ENCODE peak calls at places on chromosomes 3 and 15, in four cellular contexts. W is spleen, J is transverse colon, L is psoas muscle. B is an unnamed sample. For H3K4me1, the result is how much of the 10 kb centered on the place peaks cover.

GRCh38 chr3:134347516-134347915 is 26.7 kb downstream of the AMOTL2 start:
- DNase-seq in W (peak), J (peak), L (peak), B (no peak)

GRCh38 chr3:66673305-66673704 is 172.5 kb upstream of the LRIG1 start:
- DNase-seq in W (no peak), J (no peak), L (no peak), B (no peak)

GRCh38 chr3:131356006-131356405 is 25.6 kb upstream of the NUDT16 start:
- DNase-seq in W (no peak), J (no peak), L (no peak), B (no peak)

GRCh38 chr3:111968319-111969059 is 10.3 kb upstream of the ABHD10 start:
- DNase-seq in W (no peak), J (no peak), L (no peak), B (no peak)

GRCh38 chr15:73244333-73244732 is 124.4 kb downstream of the HCN4 start:
- DNase-seq in W (no peak), J (no peak), L (no peak), B (no peak)

GRCh38 chr3:50050361-50050760 is 38.4 kb upstream of the RBM5 start:
- DNase-seq in W (no peak), J (no peak), L (no peak), B (no peak)

GRCh38 chr3:85304360-85304964 is 345.7 kb downstream of the CADM2 start:
- DNase-seq in W (no peak), J (no peak), L (no peak), B (no peak)

GRCh38 chr3:36944012-36944640 is 728 bp downstream of the TRANK1 start:
- DNase-seq in W (peak), J (peak), L (peak), B (peak)

GRCh38 chr15:66674756-66675155 is 27.3 kb upstream of the SMAD6 start:
- DNase-seq in W (no peak), J (peak), L (no peak), B (no peak)

GRCh38 chr15:90209591-90209990 is 8.5 kb downstream of the SEMA4B start:
- DNase-seq in W (no peak), J (no peak), L (no peak), B (peak)

GRCh38 chr3:169722715-169723114 is 42.1 kb downstream of the TERC start:
- DNase-seq in W (no peak), J (no peak), L (no peak), B (no peak)

GRCh38 chr3:83523470-83524073 is 1435.2 kb upstream of the CADM2 start:
- DNase-seq in W (no peak), J (peak), L (no peak), B (no peak)

GRCh38 chr3:23459915-23460546 is 256.9 kb downstream of the UBE2E2 start:
- DNase-seq in W (no peak), J (no peak), L (no peak), B (no peak)

GRCh38 chr3:74423867-74424266 is 190.6 kb downstream of the CNTN3 start:
- DNase-seq in W (no peak), J (no peak), L (no peak), B (no peak)

GRCh38 chr3:170542704-170543103 is 43.2 kb downstream of the SLC7A14 start:
- DNase-seq in W (no peak), J (no peak), L (no peak), B (no peak)

GRCh38 chr3:46566040-46566631 is at the start of gene LRRC2:
- DNase-seq in W (peak), J (peak), L (peak), B (peak)

GRCh38 chr3:16243706-16244490 is 20.8 kb downstream of the DPH3 start:
- DNase-seq in W (no peak), J (no peak), L (peak), B (no peak)

GRCh38 chr3:112814256-112814655 is 32.4 kb downstream of the CD200R1L start:
- DNase-seq in W (no peak), J (no peak), L (no peak), B (no peak)

GRCh38 chr3:141268791-141269190 is 37.2 kb downstream of the PXYLP1 start:
- DNase-seq in W (no peak), J (no peak), L (no peak), B (no peak)

GRCh38 chr3:377158-377561 is 180.6 kb downstream of the CHL1 start:
- DNase-seq in W (no peak), J (no peak), L (no peak), B (no peak)

GRCh38 chr3:126031981-126032471 is 51.9 kb downstream of the SLC41A3 start:
- DNase-seq in W (no peak), J (no peak), L (no peak), B (no peak)

GRCh38 chr3:140091143-140091542 is 156.2 kb downstream of the CLSTN2 start:
- DNase-seq in W (no peak), J (no peak), L (no peak), B (no peak)

GRCh38 chr3:62084558-62084957 is 288.8 kb downstream of the FEZF2 start:
- DNase-seq in W (no peak), J (no peak), L (no peak), B (no peak)

GRCh38 chr3:105611304-105612192 is 244.8 kb downstream of the ALCAM start:
- DNase-seq in W (no peak), J (no peak), L (no peak), B (no peak)

GRCh38 chr3:141342386-141342785 is 25.9 kb upstream of the ZBTB38 start:
- DNase-seq in W (no peak), J (no peak), L (no peak), B (no peak)

GRCh38 chr3:67094167-67094566 is 96.1 kb downstream of the KBTBD8 start:
- DNase-seq in W (no peak), J (no peak), L (no peak), B (no peak)

GRCh38 chr3:192445768-192446644 is 281.3 kb downstream of the FGF12 start:
- DNase-seq in W (no peak), J (no peak), L (no peak), B (no peak)

GRCh38 chr15:54149115-54149531 is 170.9 kb downstream of the UNC13C start:
- DNase-seq in W (no peak), J (no peak), L (no peak), B (no peak)
- H3K27ac ChIP-seq in W (no peak), J (no peak), L (no peak), B (no peak)

DNA sequence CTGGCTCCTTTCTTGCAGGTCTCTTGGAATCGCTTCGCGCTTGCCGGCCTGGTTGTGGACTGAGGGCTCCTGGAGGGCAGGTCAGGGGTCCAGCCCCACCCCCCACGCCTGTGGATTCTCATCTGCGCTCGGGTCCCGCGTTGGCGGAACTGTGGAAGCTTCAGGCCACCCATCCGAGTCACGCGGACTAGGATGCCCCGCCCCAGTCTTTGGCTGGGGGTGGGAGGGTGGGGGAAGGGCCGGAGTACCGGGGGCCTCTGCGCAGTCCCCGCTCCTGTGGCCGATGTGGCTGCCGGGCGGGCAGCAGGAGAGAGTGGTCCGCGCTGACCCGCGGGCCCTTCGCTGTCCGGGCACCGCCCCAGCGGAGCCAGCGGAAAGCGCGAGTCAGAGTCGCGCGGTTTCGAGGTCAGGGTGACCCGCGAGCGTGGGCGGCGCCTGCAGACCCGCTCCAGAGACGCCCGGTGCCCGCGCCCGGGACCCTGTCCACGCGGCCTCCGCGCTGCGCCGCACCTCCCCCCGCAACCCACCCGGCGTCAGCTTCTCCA is 114.2 kb downstream of the KLF13 start:
- DNase-seq in W (peak), J (peak), L (peak), B (peak)
- H3K4me3 ChIP-seq in W (peak), J (peak), L (peak), B (peak)

GRCh38 chr3:89113344-89113743 is 5.9 kb downstream of the EPHA3 start:
- DNase-seq in W (no peak), J (no peak), L (no peak), B (no peak)
- H3K4me1 ChIP-seq in W (under half), J (under half), L (under half), B (under half)

DNA sequence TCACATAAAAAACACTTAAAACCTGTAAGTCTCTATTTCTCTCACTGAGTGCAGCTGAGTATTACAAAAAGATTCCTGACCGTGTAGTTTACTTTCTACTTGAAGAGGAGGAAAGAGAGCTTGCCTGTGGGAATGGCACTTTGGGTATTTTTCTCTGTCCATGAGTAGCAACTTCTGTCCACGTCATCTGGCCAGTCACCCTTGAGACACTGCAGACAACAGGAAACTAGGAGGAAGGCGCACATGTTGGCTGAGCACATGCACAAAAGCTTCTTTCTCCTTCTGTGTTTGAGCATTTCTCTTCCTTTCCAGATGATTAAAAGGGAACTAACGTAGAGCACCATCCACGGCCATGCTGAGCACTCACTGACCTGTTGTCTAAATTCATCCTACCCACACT is 19.7 kb downstream of the STARD5 start:
- DNase-seq in W (no peak), J (no peak), L (no peak), B (no peak)
- H3K27ac ChIP-seq in W (peak), J (peak), L (no peak), B (no peak)

GRCh38 chr3:26624209-26624775 is 1.7 kb downstream of the LRRC3B start:
- DNase-seq in W (no peak), J (no peak), L (peak), B (peak)

GRCh38 chr3:26623409-26624208 is 1.0 kb downstream of the LRRC3B start:
- DNase-seq in W (no peak), J (no peak), L (peak), B (peak)

GRCh38 chr3:26621176-26621575 is 1.4 kb upstream of the LRRC3B start:
- DNase-seq in W (no peak), J (no peak), L (no peak), B (no peak)

GRCh38 chr3:26621891-26622633 is 510 bp upstream of the LRRC3B start:
- DNase-seq in W (no peak), J (no peak), L (no peak), B (no peak)

DNA sequence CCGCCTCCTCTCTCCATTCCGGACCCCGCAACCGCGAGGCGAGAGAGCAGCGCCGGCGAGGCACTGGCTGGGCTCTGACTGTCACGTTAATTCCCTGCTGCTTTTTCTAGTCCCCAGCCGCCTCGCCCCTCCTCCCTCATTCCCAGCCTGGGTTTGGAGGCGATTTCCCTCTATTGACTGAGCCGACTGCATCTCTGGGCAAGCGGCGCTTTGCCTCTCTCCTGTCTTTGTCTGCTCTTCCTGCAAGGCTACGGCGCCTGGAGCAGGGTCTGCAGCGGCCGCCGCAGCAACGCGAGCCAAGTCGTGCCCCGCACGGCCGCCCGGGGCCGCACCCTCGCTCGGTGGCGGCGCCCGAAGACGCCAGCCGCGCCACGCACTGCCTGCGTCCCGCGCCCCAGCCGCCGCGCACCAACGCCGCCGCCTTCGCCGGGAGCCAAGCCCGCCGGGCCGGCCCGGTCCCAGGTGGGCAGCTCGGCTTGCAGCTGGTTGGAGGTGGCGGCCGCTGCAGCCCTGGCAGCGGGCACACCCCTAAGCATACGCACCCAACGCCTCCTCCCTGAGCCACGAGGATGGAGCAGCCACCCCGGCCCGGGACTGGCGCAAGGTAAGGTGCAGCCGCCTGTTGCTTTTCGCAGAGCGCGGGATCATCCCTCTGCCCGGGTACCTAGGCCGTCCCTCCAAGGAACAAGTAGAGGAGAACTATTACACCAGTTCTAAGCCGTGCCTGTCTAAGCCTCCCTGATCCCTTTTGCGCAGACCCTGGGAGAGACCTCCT is at the start of gene LRRC3B:
- DNase-seq in W (no peak), J (no peak), L (peak), B (peak)
- H3K4me3 ChIP-seq in W (peak), J (peak), L (peak), B (peak)

GRCh38 chr3:13045904-13046568 is 27.2 kb downstream of the IQSEC1 start:
- DNase-seq in W (peak), J (peak), L (no peak), B (peak)
- H3K4me1 ChIP-seq in W (under half), J (under half), L (under half), B (under half)

GRCh38 chr15:94804613-94805012 is 573.3 kb downstream of the MCTP2 start:
- DNase-seq in W (no peak), J (no peak), L (no peak), B (no peak)
- H3K27ac ChIP-seq in W (no peak), J (no peak), L (no peak), B (no peak)

DNA sequence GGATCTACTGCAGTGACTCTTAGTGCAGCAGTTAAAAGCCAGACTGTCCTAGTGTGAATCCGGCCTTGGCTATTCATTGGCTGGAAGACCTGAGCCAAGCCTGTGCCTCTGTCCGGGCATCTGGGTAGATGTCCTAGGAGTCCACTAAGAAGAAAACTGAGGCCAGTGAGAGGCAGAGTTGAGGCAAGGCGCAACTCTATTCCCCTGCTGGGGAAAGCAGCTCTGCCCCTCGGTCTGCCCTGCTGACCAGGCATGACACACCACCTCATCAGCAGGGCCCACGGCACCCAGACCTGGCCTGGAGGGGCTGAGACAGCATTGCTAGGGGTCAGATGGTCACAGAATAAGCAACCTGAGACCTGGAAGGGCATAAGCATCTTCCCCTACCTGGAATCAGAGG is 46.7 kb upstream of the ABHD2 start:
- DNase-seq in W (no peak), J (no peak), L (no peak), B (no peak)
- H3K4me3 ChIP-seq in W (no peak), J (no peak), L (peak), B (no peak)

B was measured in kidney.